ENCODE peak calls at places on chromosomes 12 and 14, in eight cellular contexts. Y is IMR-90, G is GM23338, N is HepG2, E is neural progenitor cell, X is trophoblast cell, O is fibroblast of lung, U is endothelial cell of umbilical vein. V is an unnamed sample.

GRCh38 chr12:89492883-89493282 is 31.7 kb downstream of the GALNT4 start:
- DNase-seq in G (no peak), O (no peak), X (no peak), U (no peak), Y (no peak), E (no peak), N (peak; percentile 83), V (no peak)

GRCh38 chr14:90656986-90657385 is 159.2 kb downstream of the TTC7B start:
- DNase-seq in U (no peak), O (no peak), G (no peak), Y (no peak), N (no peak), X (no peak), E (no peak), V (no peak)

GRCh38 chr14:75050852-75051555 is at the start of gene MLH3:
- DNase-seq in G (peak; percentile 97), Y (peak; percentile 64), E (peak; percentile 96), O (peak; percentile 71), N (peak; percentile 75), X (peak; percentile 81), U (peak; percentile 85), V (peak; percentile 67)

GRCh38 chr14:58805605-58806358 is 168.0 kb downstream of the DACT1 start:
- DNase-seq in Y (peak; percentile 44), X (no peak), O (peak; percentile 86), N (no peak), E (no peak), G (no peak), U (peak; percentile 46), V (no peak)

GRCh38 chr14:101823511-101824120 is 62.1 kb downstream of the PPP2R5C start:
- DNase-seq in E (no peak), G (no peak), Y (no peak), N (no peak), O (peak; percentile 22), X (no peak), U (peak; percentile 29), V (no peak)

GRCh38 chr14:22494486-22495135 is 94.4 kb downstream of the DAD1 start:
- DNase-seq in O (no peak), U (no peak), X (no peak), G (peak; percentile 55), N (no peak), E (no peak), Y (no peak), V (no peak)

GRCh38 chr14:102925646-102926045 is 3.2 kb downstream of the AMN start:
- DNase-seq in E (no peak), O (no peak), Y (no peak), G (no peak), N (no peak), U (no peak), X (no peak), V (no peak)

GRCh38 chr12:88472775-88473174 is 107.5 kb downstream of the KITLG start:
- DNase-seq in U (no peak), Y (peak; percentile 82), G (no peak), X (no peak), O (peak; percentile 88), E (no peak), N (no peak), V (peak; percentile 68)

GRCh38 chr12:28933176-28933575 is 215.9 kb upstream of the FAR2 start:
- DNase-seq in X (no peak), E (no peak), N (no peak), Y (no peak), U (peak; percentile 81), O (no peak), G (no peak), V (no peak)

GRCh38 chr14:92464716-92465115 is 48.9 kb upstream of the RIN3 start:
- DNase-seq in N (no peak), X (no peak), E (no peak), G (no peak), Y (no peak), U (no peak), O (no peak), V (no peak)

GRCh38 chr12:42935090-42935489 is 345.5 kb upstream of the PRICKLE1 start:
- DNase-seq in X (no peak), O (no peak), U (no peak), Y (no peak), G (no peak), E (no peak), N (no peak), V (no peak)

GRCh38 chr12:77965790-77966189 is 135.1 kb downstream of the NAV3 start:
- DNase-seq in U (no peak), E (no peak), N (no peak), G (no peak), Y (peak; percentile 17), O (peak; percentile 77), X (no peak), V (no peak)

GRCh38 chr12:104676636-104677035 is 219.9 kb downstream of the CHST11 start:
- DNase-seq in E (no peak), Y (no peak), O (no peak), G (no peak), U (no peak), N (no peak), X (no peak), V (no peak)

GRCh38 chr12:13203028-13203922 is 6.7 kb downstream of the EMP1 start:
- DNase-seq in N (no peak), O (no peak), E (peak; percentile 70), Y (no peak), U (peak; percentile 46), G (peak; percentile 83), X (no peak), V (no peak)

GRCh38 chr14:51205486-51205885 is 34.6 kb upstream of the TMX1 start:
- DNase-seq in G (no peak), Y (no peak), X (no peak), U (no peak), E (no peak), O (no peak), N (no peak), V (no peak)

GRCh38 chr14:58216544-58216943 is 16.6 kb downstream of the ACTR10 start:
- DNase-seq in N (no peak), X (no peak), Y (peak; percentile 32), E (no peak), U (no peak), O (peak; percentile 55), G (no peak), V (no peak)

GRCh38 chr12:109524466-109525278 is 47.2 kb downstream of the UBE3B start:
- DNase-seq in X (no peak), Y (no peak), N (no peak), U (no peak), E (peak; percentile 93), O (no peak), G (no peak), V (no peak)

GRCh38 chr12:121718653-121719239 is 6.2 kb downstream of the TMEM120B start:
- DNase-seq in E (no peak), N (no peak), X (peak; percentile 64), Y (no peak), O (no peak), G (no peak), U (no peak), V (no peak)

GRCh38 chr12:8692573-8692972 is 5.2 kb upstream of the RIMKLB start:
- DNase-seq in E (peak; percentile 80), U (peak; percentile 97), O (peak; percentile 74), G (peak; percentile 92), Y (peak; percentile 71), X (no peak), N (no peak), V (peak; percentile 23)

GRCh38 chr12:52837781-52838736 is 3.9 kb upstream of the KRT79 start:
- DNase-seq in N (no peak), U (no peak), G (no peak), E (no peak), X (no peak), O (peak; percentile 53), Y (peak; percentile 25), V (no peak)

GRCh38 chr12:8846305-8846704 is 23.9 kb downstream of the A2ML1 start:
- DNase-seq in U (no peak), O (no peak), G (no peak), E (no peak), N (no peak), X (no peak), Y (no peak), V (no peak)

DNA sequence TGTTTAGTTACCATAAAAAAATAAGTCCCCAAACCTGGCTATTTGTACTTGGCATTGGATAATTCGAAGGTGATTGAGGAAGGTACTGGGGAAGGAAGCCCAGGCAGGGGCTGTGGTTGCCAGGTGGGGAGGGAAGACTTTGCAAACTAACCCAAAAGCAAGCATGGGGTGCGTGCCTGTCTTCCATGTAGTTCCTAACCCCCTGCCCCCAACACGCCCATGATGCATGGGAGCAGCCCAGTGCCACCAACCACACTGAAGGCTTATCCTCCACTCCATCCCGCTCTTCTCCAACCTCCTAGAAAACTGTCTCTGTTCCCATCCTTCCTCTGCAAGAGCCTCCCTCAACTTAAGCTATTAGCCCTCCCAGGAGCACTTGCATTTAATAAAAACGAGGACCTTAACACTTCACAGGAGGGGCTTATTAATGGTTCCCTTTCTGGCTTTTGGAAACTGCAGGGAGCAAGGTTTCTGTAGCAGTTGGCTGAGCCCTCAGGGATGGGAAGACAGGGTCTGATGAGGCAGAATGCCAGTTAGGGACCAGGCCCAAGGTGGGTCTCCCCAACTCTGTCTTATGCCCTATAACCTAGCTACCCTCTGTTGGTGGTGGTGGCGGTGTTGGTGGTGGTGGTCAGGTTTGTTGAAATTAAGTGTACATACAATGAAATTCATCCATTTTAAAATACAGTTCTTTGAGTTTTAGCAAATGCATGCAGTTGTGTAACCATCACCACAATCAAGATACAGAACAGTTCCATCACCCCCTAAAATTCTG is 96.0 kb downstream of the ZFP36L1 start:
- DNase-seq in E (no peak), O (no peak), G (no peak), N (no peak), X (no peak), U (no peak), Y (no peak), V (no peak)
- H3K27ac ChIP-seq in E (no peak overlapping the region), O (no peak overlapping the region), G (no peak overlapping the region), N (no peak overlapping the region), X (no peak overlapping the region), U (no peak overlapping the region), Y (no peak overlapping the region), V (peak overlapping the region; percentile 89)

GRCh38 chr12:92505373-92506340 is 197.1 kb upstream of the PLEKHG7 start:
- DNase-seq in X (no peak), U (peak; percentile 70), E (peak; percentile 51), G (no peak), N (no peak), Y (peak; percentile 50), O (peak; percentile 9), V (no peak)
- H2AFZ ChIP-seq in X (peak overlapping the region; percentile 0), U (peak overlapping the region; percentile 73), E (no peak overlapping the region), G (peak overlapping the region; percentile 94), N (peak overlapping the region; percentile 51), Y (peak overlapping the region; percentile 90), O (peak overlapping the region; percentile 96), V (no peak overlapping the region)

GRCh38 chr12:85385406-85385805 is 105.4 kb downstream of the ALX1 start:
- DNase-seq in E (no peak), U (peak; percentile 67), Y (no peak), G (no peak), X (no peak), O (no peak), N (no peak), V (no peak)
- H3K4me1 ChIP-seq in E (no peaks in the 10 kb centered on the region), U (no peaks in the 10 kb centered on the region), Y (no peaks in the 10 kb centered on the region), G (no peaks in the 10 kb centered on the region), X (no peaks in the 10 kb centered on the region), O (no peaks in the 10 kb centered on the region), N (no peaks in the 10 kb centered on the region), V (no peaks in the 10 kb centered on the region)

GRCh38 chr14:73003688-73004087 is 23.2 kb downstream of the ZFYVE1 start:
- DNase-seq in X (no peak), Y (no peak), G (no peak), O (no peak), E (no peak), U (no peak), N (no peak), V (no peak)

GRCh38 chr14:73008501-73008900 is 18.4 kb downstream of the ZFYVE1 start:
- DNase-seq in E (no peak), N (no peak), X (no peak), Y (peak; percentile 88), O (peak; percentile 81), G (no peak), U (no peak), V (no peak)

GRCh38 chr14:73007835-73008234 is 19.1 kb downstream of the ZFYVE1 start:
- DNase-seq in G (no peak), Y (no peak), U (no peak), X (no peak), O (no peak), E (no peak), N (peak; percentile 15), V (no peak)
- H3K27ac ChIP-seq in G (no peak overlapping the region), Y (peak overlapping the region; percentile 54), U (no peak overlapping the region), X (no peak overlapping the region), O (no peak overlapping the region), E (no peak overlapping the region), N (no peak overlapping the region), V (no peak overlapping the region)

V was measured in mammary epithelial cell.